ENCODE peak calls at places on chromosomes 1 and 21, in nine cellular contexts. One of them, this sample, is unnamed.

GRCh38 chr1:213055087-213055591 is 4.1 kb downstream of the RPS6KC1 start:
- DNase-seq in colonic mucosa: no peak
- DNase-seq in CD8-positive, alpha-beta memory T cell: no peak
- DNase-seq in HT-29: no peak
- DNase-seq in activated naive CD8-positive, alpha-beta T cell treated with anti-CD3 and anti-CD28 coated beads, Interleukin-2, amount 50 U/mL, for 16 hours: no peak
- DNase-seq in activated T-cell treated with anti-CD3 and anti-CD28 coated beads for 1 hour: no peak
- DNase-seq in endothelial cell: no peak
- DNase-seq in bronchial epithelial cell: peak
- DNase-seq in GM23338: no peak
- DNase-seq in this sample: no peak

GRCh38 chr1:98256700-98257099 is 335.9 kb upstream of the DPYD start:
- DNase-seq in colonic mucosa: no peak
- DNase-seq in CD8-positive, alpha-beta memory T cell: no peak
- DNase-seq in HT-29: no peak
- DNase-seq in activated naive CD8-positive, alpha-beta T cell treated with anti-CD3 and anti-CD28 coated beads, Interleukin-2, amount 50 U/mL, for 16 hours: no peak
- DNase-seq in activated T-cell treated with anti-CD3 and anti-CD28 coated beads for 1 hour: no peak
- DNase-seq in endothelial cell: no peak
- DNase-seq in bronchial epithelial cell: no peak
- DNase-seq in GM23338: no peak
- DNase-seq in this sample: no peak

GRCh38 chr1:44045064-44045463 is 13.8 kb upstream of the SLC6A9 start:
- DNase-seq in colonic mucosa: no peak
- DNase-seq in CD8-positive, alpha-beta memory T cell: no peak
- DNase-seq in HT-29: no peak
- DNase-seq in activated naive CD8-positive, alpha-beta T cell treated with anti-CD3 and anti-CD28 coated beads, Interleukin-2, amount 50 U/mL, for 16 hours: no peak
- DNase-seq in activated T-cell treated with anti-CD3 and anti-CD28 coated beads for 1 hour: no peak
- DNase-seq in endothelial cell: no peak
- DNase-seq in bronchial epithelial cell: no peak
- DNase-seq in GM23338: no peak
- DNase-seq in this sample: no peak

GRCh38 chr1:31239653-31240241 is at the start of gene NKAIN1:
- DNase-seq in colonic mucosa: no peak
- DNase-seq in CD8-positive, alpha-beta memory T cell: no peak
- DNase-seq in HT-29: no peak
- DNase-seq in activated naive CD8-positive, alpha-beta T cell treated with anti-CD3 and anti-CD28 coated beads, Interleukin-2, amount 50 U/mL, for 16 hours: no peak
- DNase-seq in activated T-cell treated with anti-CD3 and anti-CD28 coated beads for 1 hour: no peak
- DNase-seq in endothelial cell: peak
- DNase-seq in bronchial epithelial cell: no peak
- DNase-seq in GM23338: peak
- DNase-seq in this sample: no peak

GRCh38 chr1:150162862-150163706 is 13.4 kb downstream of the PLEKHO1 start:
- DNase-seq in colonic mucosa: peak
- DNase-seq in CD8-positive, alpha-beta memory T cell: no peak
- DNase-seq in HT-29: peak
- DNase-seq in activated naive CD8-positive, alpha-beta T cell treated with anti-CD3 and anti-CD28 coated beads, Interleukin-2, amount 50 U/mL, for 16 hours: no peak
- DNase-seq in activated T-cell treated with anti-CD3 and anti-CD28 coated beads for 1 hour: no peak
- DNase-seq in endothelial cell: peak
- DNase-seq in bronchial epithelial cell: peak
- DNase-seq in GM23338: peak
- DNase-seq in this sample: no peak

GRCh38 chr1:100343897-100344296 is 8.4 kb upstream of the CDC14A start:
- DNase-seq in colonic mucosa: no peak
- DNase-seq in CD8-positive, alpha-beta memory T cell: no peak
- DNase-seq in HT-29: no peak
- DNase-seq in activated naive CD8-positive, alpha-beta T cell treated with anti-CD3 and anti-CD28 coated beads, Interleukin-2, amount 50 U/mL, for 16 hours: no peak
- DNase-seq in activated T-cell treated with anti-CD3 and anti-CD28 coated beads for 1 hour: no peak
- DNase-seq in endothelial cell: no peak
- DNase-seq in bronchial epithelial cell: no peak
- DNase-seq in GM23338: peak
- DNase-seq in this sample: no peak

GRCh38 chr1:73401666-73402065 is 796.3 kb downstream of the LRRIQ3 start:
- DNase-seq in colonic mucosa: no peak
- DNase-seq in CD8-positive, alpha-beta memory T cell: no peak
- DNase-seq in HT-29: peak
- DNase-seq in activated naive CD8-positive, alpha-beta T cell treated with anti-CD3 and anti-CD28 coated beads, Interleukin-2, amount 50 U/mL, for 16 hours: no peak
- DNase-seq in activated T-cell treated with anti-CD3 and anti-CD28 coated beads for 1 hour: no peak
- DNase-seq in endothelial cell: no peak
- DNase-seq in bronchial epithelial cell: peak
- DNase-seq in GM23338: peak
- DNase-seq in this sample: no peak

GRCh38 chr1:6247651-6248050 is 3.7 kb downstream of the HES3 start:
- DNase-seq in colonic mucosa: no peak
- DNase-seq in CD8-positive, alpha-beta memory T cell: no peak
- DNase-seq in HT-29: no peak
- DNase-seq in activated naive CD8-positive, alpha-beta T cell treated with anti-CD3 and anti-CD28 coated beads, Interleukin-2, amount 50 U/mL, for 16 hours: no peak
- DNase-seq in activated T-cell treated with anti-CD3 and anti-CD28 coated beads for 1 hour: no peak
- DNase-seq in endothelial cell: no peak
- DNase-seq in bronchial epithelial cell: no peak
- DNase-seq in GM23338: no peak
- DNase-seq in this sample: no peak

GRCh38 chr1:1960480-1961196 is 41.6 kb upstream of the TMEM52 start:
- DNase-seq in colonic mucosa: no peak
- DNase-seq in CD8-positive, alpha-beta memory T cell: no peak
- DNase-seq in HT-29: no peak
- DNase-seq in activated naive CD8-positive, alpha-beta T cell treated with anti-CD3 and anti-CD28 coated beads, Interleukin-2, amount 50 U/mL, for 16 hours: no peak
- DNase-seq in activated T-cell treated with anti-CD3 and anti-CD28 coated beads for 1 hour: no peak
- DNase-seq in endothelial cell: no peak
- DNase-seq in bronchial epithelial cell: no peak
- DNase-seq in GM23338: no peak
- DNase-seq in this sample: no peak

GRCh38 chr1:248611883-248612282 is 14.4 kb upstream of the OR2T10 start:
- DNase-seq in colonic mucosa: no peak
- DNase-seq in CD8-positive, alpha-beta memory T cell: no peak
- DNase-seq in HT-29: no peak
- DNase-seq in activated naive CD8-positive, alpha-beta T cell treated with anti-CD3 and anti-CD28 coated beads, Interleukin-2, amount 50 U/mL, for 16 hours: no peak
- DNase-seq in activated T-cell treated with anti-CD3 and anti-CD28 coated beads for 1 hour: no peak
- DNase-seq in endothelial cell: no peak
- DNase-seq in bronchial epithelial cell: no peak
- DNase-seq in GM23338: no peak
- DNase-seq in this sample: no peak

GRCh38 chr1:77757616-77758015 is 2.0 kb downstream of the USP33 start:
- DNase-seq in colonic mucosa: no peak
- DNase-seq in CD8-positive, alpha-beta memory T cell: no peak
- DNase-seq in HT-29: no peak
- DNase-seq in activated naive CD8-positive, alpha-beta T cell treated with anti-CD3 and anti-CD28 coated beads, Interleukin-2, amount 50 U/mL, for 16 hours: no peak
- DNase-seq in activated T-cell treated with anti-CD3 and anti-CD28 coated beads for 1 hour: no peak
- DNase-seq in endothelial cell: no peak
- DNase-seq in bronchial epithelial cell: peak
- DNase-seq in GM23338: no peak
- DNase-seq in this sample: no peak

GRCh38 chr1:7462627-7463026 is 308.5 kb upstream of the VAMP3 start:
- DNase-seq in colonic mucosa: no peak
- DNase-seq in CD8-positive, alpha-beta memory T cell: no peak
- DNase-seq in HT-29: no peak
- DNase-seq in activated naive CD8-positive, alpha-beta T cell treated with anti-CD3 and anti-CD28 coated beads, Interleukin-2, amount 50 U/mL, for 16 hours: no peak
- DNase-seq in activated T-cell treated with anti-CD3 and anti-CD28 coated beads for 1 hour: no peak
- DNase-seq in endothelial cell: no peak
- DNase-seq in bronchial epithelial cell: no peak
- DNase-seq in GM23338: no peak
- DNase-seq in this sample: no peak

GRCh38 chr1:216221260-216221700 is 202.0 kb downstream of the USH2A start:
- DNase-seq in colonic mucosa: peak
- DNase-seq in CD8-positive, alpha-beta memory T cell: no peak
- DNase-seq in HT-29: peak
- DNase-seq in activated naive CD8-positive, alpha-beta T cell treated with anti-CD3 and anti-CD28 coated beads, Interleukin-2, amount 50 U/mL, for 16 hours: no peak
- DNase-seq in activated T-cell treated with anti-CD3 and anti-CD28 coated beads for 1 hour: no peak
- DNase-seq in endothelial cell: peak
- DNase-seq in bronchial epithelial cell: peak
- DNase-seq in GM23338: peak
- DNase-seq in this sample: peak

GRCh38 chr1:150186789-150187559 is 37.3 kb downstream of the PLEKHO1 start:
- DNase-seq in colonic mucosa: no peak
- DNase-seq in CD8-positive, alpha-beta memory T cell: no peak
- DNase-seq in HT-29: peak
- DNase-seq in activated naive CD8-positive, alpha-beta T cell treated with anti-CD3 and anti-CD28 coated beads, Interleukin-2, amount 50 U/mL, for 16 hours: no peak
- DNase-seq in activated T-cell treated with anti-CD3 and anti-CD28 coated beads for 1 hour: no peak
- DNase-seq in endothelial cell: no peak
- DNase-seq in bronchial epithelial cell: peak
- DNase-seq in GM23338: peak
- DNase-seq in this sample: peak

GRCh38 chr1:93200086-93200620 is 19.6 kb downstream of the CCDC18 start:
- DNase-seq in colonic mucosa: no peak
- DNase-seq in CD8-positive, alpha-beta memory T cell: no peak
- DNase-seq in HT-29: no peak
- DNase-seq in activated naive CD8-positive, alpha-beta T cell treated with anti-CD3 and anti-CD28 coated beads, Interleukin-2, amount 50 U/mL, for 16 hours: no peak
- DNase-seq in activated T-cell treated with anti-CD3 and anti-CD28 coated beads for 1 hour: no peak
- DNase-seq in endothelial cell: no peak
- DNase-seq in bronchial epithelial cell: no peak
- DNase-seq in GM23338: no peak
- DNase-seq in this sample: no peak

GRCh38 chr21:26453258-26453657 is 119.8 kb downstream of the CYYR1 start:
- DNase-seq in colonic mucosa: no peak
- DNase-seq in CD8-positive, alpha-beta memory T cell: no peak
- DNase-seq in HT-29: no peak
- DNase-seq in activated naive CD8-positive, alpha-beta T cell treated with anti-CD3 and anti-CD28 coated beads, Interleukin-2, amount 50 U/mL, for 16 hours: no peak
- DNase-seq in activated T-cell treated with anti-CD3 and anti-CD28 coated beads for 1 hour: no peak
- DNase-seq in endothelial cell: no peak
- DNase-seq in bronchial epithelial cell: no peak
- DNase-seq in GM23338: no peak
- DNase-seq in this sample: no peak

GRCh38 chr1:232192781-232193450 is 437.0 kb downstream of the SIPA1L2 start:
- DNase-seq in colonic mucosa: no peak
- DNase-seq in CD8-positive, alpha-beta memory T cell: no peak
- DNase-seq in HT-29: no peak
- DNase-seq in activated naive CD8-positive, alpha-beta T cell treated with anti-CD3 and anti-CD28 coated beads, Interleukin-2, amount 50 U/mL, for 16 hours: no peak
- DNase-seq in activated T-cell treated with anti-CD3 and anti-CD28 coated beads for 1 hour: no peak
- DNase-seq in endothelial cell: no peak
- DNase-seq in bronchial epithelial cell: peak
- DNase-seq in GM23338: no peak
- DNase-seq in this sample: no peak

GRCh38 chr1:78004719-78005346 is at the start of gene DNAJB4:
- DNase-seq in colonic mucosa: peak
- DNase-seq in CD8-positive, alpha-beta memory T cell: peak
- DNase-seq in HT-29: no peak
- DNase-seq in activated naive CD8-positive, alpha-beta T cell treated with anti-CD3 and anti-CD28 coated beads, Interleukin-2, amount 50 U/mL, for 16 hours: peak
- DNase-seq in activated T-cell treated with anti-CD3 and anti-CD28 coated beads for 1 hour: peak
- DNase-seq in endothelial cell: peak
- DNase-seq in bronchial epithelial cell: peak
- DNase-seq in GM23338: peak
- DNase-seq in this sample: peak